ENCODE peak calls at places on chromosomes 7 and 10, in six cellular contexts. C is Panc1, T is cardiac muscle cell, E is GM13976, X is nephron progenitor cell, Z is fibroblast of the aortic adventitia. I is an unnamed sample.

GRCh38 chr10:107576746-107577145 is 412.2 kb upstream of the SORCS1 start:
- DNase-seq in Z (no peak), T (no peak), E (no peak), X (no peak), C (no peak), I (no peak)

GRCh38 chr10:27223964-27224363 is 16.6 kb downstream of the ACBD5 start:
- DNase-seq in T (peak; percentile 62), Z (peak; percentile 49), X (peak; percentile 17), E (no peak), C (no peak), I (no peak)

GRCh38 chr7:19747740-19748339 is 25.6 kb downstream of the TMEM196 start:
- DNase-seq in Z (peak; percentile 73), C (peak; percentile 30), T (peak; percentile 58), X (peak; percentile 3), E (peak; percentile 60), I (peak; percentile 32)

GRCh38 chr10:58352956-58353610 is 18.3 kb downstream of the UBE2D1 start:
- DNase-seq in T (no peak), X (no peak), Z (no peak), E (no peak), C (no peak), I (no peak)

GRCh38 chr10:100575781-100576635 is 40.3 kb downstream of the HIF1AN start:
- DNase-seq in T (no peak), E (no peak), C (no peak), X (no peak), Z (no peak), I (no peak)

GRCh38 chr7:1804310-1804709 is 134.2 kb downstream of the ELFN1 start:
- DNase-seq in Z (no peak), X (no peak), E (no peak), T (no peak), C (no peak), I (no peak)

GRCh38 chr10:95741807-95742528 is 14.0 kb upstream of the ENTPD1 start:
- DNase-seq in Z (peak; percentile 77), T (peak; percentile 91), E (peak; percentile 49), X (no peak), C (no peak), I (peak; percentile 55)

GRCh38 chr10:118501637-118502440 is 93.6 kb downstream of the PRLHR start:
- DNase-seq in T (peak; percentile 87), Z (peak; percentile 94), C (no peak), X (no peak), E (no peak), I (no peak)

GRCh38 chr7:151087247-151088018 is 1.2 kb downstream of the AGAP3 start:
- DNase-seq in C (no peak), Z (peak; percentile 62), T (peak; percentile 70), E (peak; percentile 70), X (peak; percentile 65), I (peak; percentile 80)

GRCh38 chr7:151061241-151062110 is 2.1 kb downstream of the SLC4A2 start:
- DNase-seq in C (no peak), Z (no peak), T (peak; percentile 30), E (no peak), X (no peak), I (no peak)

GRCh38 chr7:55964802-55965470 is 551 bp downstream of the NIPSNAP2 start:
- DNase-seq in T (peak; percentile 54), X (peak; percentile 77), E (peak; percentile 89), Z (peak; percentile 60), C (no peak), I (peak; percentile 92)

GRCh38 chr10:101293007-101293723 is 60.8 kb upstream of the BTRC start:
- DNase-seq in Z (no peak), E (no peak), X (no peak), T (no peak), C (no peak), I (no peak)

GRCh38 chr10:127151541-127151940 is 44.9 kb downstream of the INSYN2A start:
- DNase-seq in Z (no peak), T (no peak), C (no peak), X (no peak), E (no peak), I (no peak)

GRCh38 chr7:107109955-107110354 is 58.8 kb upstream of the HBP1 start:
- DNase-seq in X (no peak), T (no peak), E (no peak), C (no peak), Z (no peak), I (no peak)

GRCh38 chr7:120165231-120165630 is 107.7 kb upstream of the KCND2 start:
- DNase-seq in X (no peak), T (no peak), Z (peak; percentile 84), C (no peak), E (no peak), I (no peak)

GRCh38 chr10:30359373-30360206 is 10.5 kb upstream of the MTPAP start:
- DNase-seq in E (peak; percentile 79), Z (peak; percentile 53), C (peak; percentile 38), X (peak; percentile 76), T (peak; percentile 65), I (peak; percentile 72)

GRCh38 chr7:101096331-101096956 is 11.2 kb downstream of the TRIM56 start:
- DNase-seq in X (no peak), C (no peak), E (no peak), Z (no peak), T (no peak), I (no peak)

GRCh38 chr7:132569884-132570614 is 6.2 kb downstream of the PLXNA4 start:
- DNase-seq in Z (no peak), T (no peak), X (no peak), E (no peak), C (no peak), I (no peak)

GRCh38 chr10:360653-361052 is 225.4 kb downstream of the ZMYND11 start:
- DNase-seq in E (no peak), Z (no peak), T (no peak), X (no peak), C (no peak), I (no peak)

GRCh38 chr10:45403151-45403550 is 29.1 kb downstream of the ALOX5 start:
- DNase-seq in C (no peak), T (no peak), Z (peak; percentile 26), E (no peak), X (no peak), I (no peak)

GRCh38 chr7:135905355-135905754 is 71.8 kb downstream of the MTPN start:
- DNase-seq in Z (no peak), E (no peak), T (no peak), C (no peak), X (no peak), I (no peak)

GRCh38 chr10:97991875-97992274 is 38.5 kb downstream of the CRTAC1 start:
- DNase-seq in Z (peak; percentile 15), C (no peak), T (peak; percentile 48), X (peak; percentile 69), E (no peak), I (no peak)

GRCh38 chr10:114548662-114549061 is 109.4 kb downstream of the ABLIM1 start:
- DNase-seq in E (no peak), C (no peak), X (peak; percentile 37), Z (peak; percentile 79), T (peak; percentile 81), I (peak; percentile 25)

GRCh38 chr10:77661674-77662073 is 24.1 kb upstream of the KCNMA1 start:
- DNase-seq in X (no peak), C (no peak), Z (no peak), T (no peak), E (no peak), I (no peak)

GRCh38 chr7:131610007-131610406 is 53.6 kb upstream of the PODXL start:
- DNase-seq in C (no peak), X (no peak), E (no peak), Z (no peak), T (no peak), I (no peak)

GRCh38 chr7:99387912-99388311 is 13.4 kb downstream of the ARPC1B start:
- DNase-seq in X (no peak), Z (no peak), E (no peak), C (no peak), T (no peak), I (no peak)

DNA sequence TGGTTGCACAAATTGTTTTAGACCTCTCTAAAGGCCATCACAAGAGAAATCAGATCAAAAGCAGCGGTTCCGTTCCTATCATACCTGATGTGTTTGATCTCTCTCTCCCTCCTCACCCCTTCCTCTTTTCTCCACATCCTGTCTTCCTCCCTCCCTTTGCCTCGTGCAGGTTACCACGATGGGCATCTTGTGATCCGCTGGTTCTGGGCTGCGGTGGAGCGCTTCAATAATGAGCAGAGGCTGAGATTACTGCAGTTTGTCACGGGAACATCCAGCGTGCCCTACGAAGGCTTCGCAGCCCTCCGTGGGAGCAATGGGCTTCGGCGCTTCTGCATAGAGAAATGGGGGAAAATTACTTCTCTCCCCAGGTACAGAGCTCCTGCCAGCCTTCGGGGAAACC is 28.5 kb upstream of the STK17A start:
- DNase-seq in T (no peak), Z (no peak), X (no peak), C (no peak), E (no peak), I (no peak)
- TF ChIP-seq CTCF in T (no peak), Z (no peak), X (no peak), C (no peak), E (no peak), I (no peak)

DNA sequence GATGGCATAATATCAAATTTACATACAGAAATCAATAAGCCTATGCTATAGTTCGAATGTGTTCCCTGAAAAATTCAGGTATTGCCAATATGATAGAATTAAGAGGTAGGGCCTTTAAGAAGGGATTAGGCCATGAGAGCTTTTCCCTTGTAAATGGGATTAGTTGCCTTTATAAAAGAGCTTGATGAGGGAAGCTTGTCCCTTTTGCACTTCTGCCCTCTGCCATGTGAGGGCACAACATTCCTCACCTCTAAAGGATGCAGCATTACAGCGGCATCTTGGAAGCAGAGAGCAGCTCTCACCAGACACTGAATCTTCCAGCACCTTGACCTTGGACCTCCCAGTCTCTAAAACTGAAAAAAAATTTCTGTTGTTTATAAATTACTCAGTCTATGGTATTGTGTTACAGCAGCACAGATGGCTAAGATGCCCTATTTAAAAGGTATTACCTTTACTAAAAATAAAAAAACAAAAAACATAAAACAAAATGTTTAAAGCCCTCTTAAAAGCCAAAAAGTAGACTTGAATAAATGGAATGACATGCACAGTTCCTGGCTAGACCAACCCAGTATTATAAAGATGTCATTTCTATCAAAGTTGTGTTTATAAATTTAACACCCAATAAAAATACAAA is 909.6 kb downstream of the REEP3 start:
- DNase-seq in C (peak; percentile 4), E (no peak), T (peak; percentile 24), Z (no peak), X (peak; percentile 39), I (no peak)
- TF ChIP-seq CTCF in C (peak; percentile 58), E (no peak), T (peak; percentile 29), Z (no peak), X (peak; percentile 49), I (no peak)

GRCh38 chr10:60611291-60611747 is 167.0 kb upstream of the CDK1 start:
- DNase-seq in Z (peak; percentile 82), C (peak; percentile 46), X (peak; percentile 2), T (peak; percentile 66), E (no peak), I (no peak)
- TF ChIP-seq CTCF in Z (no peak), C (no peak), X (no peak), T (no peak), E (no peak), I (no peak)

DNA sequence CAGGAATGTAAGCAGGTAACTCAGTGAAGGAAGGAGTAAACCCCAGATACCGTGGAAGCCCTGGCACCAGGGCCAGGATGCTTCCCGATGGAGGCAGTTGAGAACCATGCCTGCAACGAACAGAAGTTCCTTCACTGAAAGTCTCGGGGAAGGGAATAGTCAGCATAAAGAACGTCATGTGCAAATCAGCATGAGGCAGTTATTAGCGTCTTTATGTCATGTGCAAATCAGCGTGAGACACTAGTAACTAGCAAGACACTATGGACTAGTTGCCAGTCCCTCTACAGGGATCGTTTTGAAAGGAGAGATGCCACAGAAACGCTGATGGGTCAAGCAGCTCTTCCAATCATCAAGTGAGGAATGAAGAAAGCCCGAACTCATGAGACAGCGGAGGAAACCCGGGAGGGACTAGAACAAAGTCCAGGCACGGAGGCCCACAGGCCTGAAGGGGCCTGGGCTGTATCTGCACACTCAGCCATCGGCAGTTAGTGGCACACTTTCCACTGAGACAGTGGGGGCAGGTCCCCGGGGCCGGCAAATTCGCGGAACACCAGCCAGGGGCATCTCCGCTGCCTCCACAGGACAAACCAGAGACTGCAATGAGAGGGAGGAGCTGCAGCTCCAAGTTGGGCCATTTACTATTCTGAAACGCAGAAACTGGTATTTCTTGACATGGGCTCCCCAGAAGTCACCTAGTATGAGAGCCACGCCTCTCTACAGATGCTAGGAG is 109.6 kb downstream of the SFMBT2 start:
- DNase-seq in Z (no peak), X (peak; percentile 37), E (no peak), T (peak; percentile 4), C (no peak), I (no peak)
- TF ChIP-seq CTCF in Z (no peak), X (peak; percentile 32), E (no peak), T (peak; percentile 33), C (peak; percentile 27), I (no peak)

I was measured in GM20000.